ENCODE peak calls at places on chromosomes 6 and 20, in seven cellular contexts. S is HS-27A; N is effector memory CD4-positive, alpha-beta T cell; V is left cardiac atrium; C is HT1080; H is OCI-M1; D is NCI-H774. L is an unnamed sample.

GRCh38 chr20:19451591-19452295 is 239.3 kb downstream of the SLC24A3 start:
- DNase-seq in C (no peak), S (no peak), V (no peak), H (peak), D (no peak), N (no peak), L (no peak)

GRCh38 chr6:77740380-77740779 is 87.5 kb downstream of the MEI4 start:
- DNase-seq in C (no peak), S (peak), N (no peak), H (peak), D (no peak), V (no peak), L (no peak)

GRCh38 chr6:16723833-16724232 is 37.4 kb downstream of the ATXN1 start:
- DNase-seq in N (no peak), H (no peak), V (no peak), D (no peak), S (peak), C (peak), L (no peak)

GRCh38 chr6:168631589-168631988 is 190.6 kb downstream of the SMOC2 start:
- DNase-seq in S (no peak), C (no peak), V (no peak), N (no peak), H (no peak), D (no peak), L (no peak)

GRCh38 chr6:35140991-35141720 is at the start of gene TCP11:
- DNase-seq in N (no peak), V (peak), H (no peak), D (no peak), S (no peak), C (no peak), L (peak)

GRCh38 chr20:57620274-57620990 is at the start of gene ZBP1:
- DNase-seq in S (no peak), N (peak), V (no peak), C (peak), D (no peak), H (peak), L (no peak)

GRCh38 chr6:29943053-29943966 is 978 bp downstream of the HLA-A start:
- DNase-seq in C (no peak), S (no peak), V (no peak), H (peak), D (no peak), N (no peak), L (no peak)

GRCh38 chr6:25606151-25606550 is 45.9 kb upstream of the SCGN start:
- DNase-seq in C (no peak), H (no peak), N (no peak), V (no peak), S (no peak), D (no peak), L (no peak)

GRCh38 chr6:91490672-91491071 is 903.8 kb upstream of the MAP3K7 start:
- DNase-seq in S (no peak), C (peak), V (no peak), H (peak), N (no peak), D (no peak), L (no peak)

GRCh38 chr6:142830807-142831206 is 114.2 kb downstream of the HIVEP2 start:
- DNase-seq in C (no peak), H (no peak), D (no peak), N (no peak), S (no peak), V (no peak), L (no peak)

L was measured in stimulated activated CD8-positive, alpha-beta memory T cell treated with anti-CD3 and anti-CD28 coated beads, Interleukin-2, amount 100 ng/mL, for 48 hours.